ENCODE peak calls at places on chromosome 21, in nine cellular contexts. One of them, this sample, is unnamed.

GRCh38 chr21:46551636-46552241 is 53.1 kb downstream of the S100B start:
- DNase-seq in GM12891: no peak
- DNase-seq in breast epithelium: no peak
- DNase-seq in HCT116: no peak
- DNase-seq in uterus: no peak
- DNase-seq in stomach: peak; percentile 29
- DNase-seq in K562: no peak
- DNase-seq in heart left ventricle: no peak
- DNase-seq in spleen: peak; percentile 90
- DNase-seq in this sample: no peak

GRCh38 chr21:21200939-21201610 is 202.9 kb downstream of the NCAM2 start:
- DNase-seq in GM12891: no peak
- DNase-seq in breast epithelium: no peak
- DNase-seq in HCT116: no peak
- DNase-seq in uterus: no peak
- DNase-seq in stomach: no peak
- DNase-seq in K562: no peak
- DNase-seq in heart left ventricle: no peak
- DNase-seq in spleen: no peak
- DNase-seq in this sample: no peak

GRCh38 chr21:26050857-26051256 is 119.7 kb downstream of the APP start:
- DNase-seq in GM12891: no peak
- DNase-seq in breast epithelium: no peak
- DNase-seq in HCT116: no peak
- DNase-seq in uterus: no peak
- DNase-seq in stomach: no peak
- DNase-seq in K562: no peak
- DNase-seq in heart left ventricle: no peak
- DNase-seq in spleen: no peak
- DNase-seq in this sample: no peak

GRCh38 chr21:17730782-17731181 is 88.4 kb downstream of the C21orf91 start:
- DNase-seq in GM12891: no peak
- DNase-seq in breast epithelium: no peak
- DNase-seq in HCT116: no peak
- DNase-seq in uterus: no peak
- DNase-seq in stomach: no peak
- DNase-seq in K562: no peak
- DNase-seq in heart left ventricle: no peak
- DNase-seq in spleen: no peak
- DNase-seq in this sample: no peak

GRCh38 chr21:37220433-37220980 is 46.6 kb downstream of the VPS26C start:
- DNase-seq in GM12891: no peak
- DNase-seq in breast epithelium: no peak
- DNase-seq in HCT116: no peak
- DNase-seq in uterus: no peak
- DNase-seq in stomach: no peak
- DNase-seq in K562: no peak
- DNase-seq in heart left ventricle: no peak
- DNase-seq in spleen: no peak
- DNase-seq in this sample: peak; percentile 72

GRCh38 chr21:15164678-15165303 is 100.0 kb upstream of the NRIP1 start:
- DNase-seq in GM12891: no peak
- DNase-seq in breast epithelium: no peak
- DNase-seq in HCT116: no peak
- DNase-seq in uterus: no peak
- DNase-seq in stomach: no peak
- DNase-seq in K562: no peak
- DNase-seq in heart left ventricle: no peak
- DNase-seq in spleen: no peak
- DNase-seq in this sample: no peak

GRCh38 chr21:17495680-17496079 is 17.2 kb upstream of the CXADR start:
- DNase-seq in GM12891: no peak
- DNase-seq in breast epithelium: no peak
- DNase-seq in HCT116: no peak
- DNase-seq in uterus: no peak
- DNase-seq in stomach: no peak
- DNase-seq in K562: no peak
- DNase-seq in heart left ventricle: no peak
- DNase-seq in spleen: no peak
- DNase-seq in this sample: no peak

GRCh38 chr21:29145354-29145782 is 14.9 kb downstream of the MAP3K7CL start:
- DNase-seq in GM12891: no peak
- DNase-seq in breast epithelium: no peak
- DNase-seq in HCT116: no peak
- DNase-seq in uterus: no peak
- DNase-seq in stomach: no peak
- DNase-seq in K562: peak; percentile 13
- DNase-seq in heart left ventricle: no peak
- DNase-seq in spleen: no peak
- DNase-seq in this sample: no peak

GRCh38 chr21:33075128-33075527 is 5.2 kb downstream of the OLIG1 start:
- DNase-seq in GM12891: no peak
- DNase-seq in breast epithelium: no peak
- DNase-seq in HCT116: no peak
- DNase-seq in uterus: no peak
- DNase-seq in stomach: no peak
- DNase-seq in K562: no peak
- DNase-seq in heart left ventricle: no peak
- DNase-seq in spleen: no peak
- DNase-seq in this sample: no peak

GRCh38 chr21:43289442-43289841 is 120.6 kb downstream of the CRYAA start:
- DNase-seq in GM12891: no peak
- DNase-seq in breast epithelium: no peak
- DNase-seq in HCT116: no peak
- DNase-seq in uterus: no peak
- DNase-seq in stomach: no peak
- DNase-seq in K562: no peak
- DNase-seq in heart left ventricle: no peak
- DNase-seq in spleen: peak; percentile 29
- DNase-seq in this sample: no peak

GRCh38 chr21:33403128-33403785 is at the start of gene IFNGR2:
- DNase-seq in GM12891: peak; percentile 72
- DNase-seq in breast epithelium: no peak
- DNase-seq in HCT116: no peak
- DNase-seq in uterus: no peak
- DNase-seq in stomach: peak; percentile 43
- DNase-seq in K562: peak; percentile 59
- DNase-seq in heart left ventricle: peak; percentile 59
- DNase-seq in spleen: peak; percentile 93
- DNase-seq in this sample: peak; percentile 70

GRCh38 chr21:37758997-37759396 is 157.3 kb downstream of the KCNJ6 start:
- DNase-seq in GM12891: no peak
- DNase-seq in breast epithelium: no peak
- DNase-seq in HCT116: no peak
- DNase-seq in uterus: no peak
- DNase-seq in stomach: peak; percentile 51
- DNase-seq in K562: peak; percentile 46
- DNase-seq in heart left ventricle: no peak
- DNase-seq in spleen: no peak
- DNase-seq in this sample: peak; percentile 16

GRCh38 chr21:41769521-41769920 is 2.7 kb upstream of the RIPK4 start:
- DNase-seq in GM12891: no peak
- DNase-seq in breast epithelium: peak; percentile 38
- DNase-seq in HCT116: no peak
- DNase-seq in uterus: no peak
- DNase-seq in stomach: no peak
- DNase-seq in K562: no peak
- DNase-seq in heart left ventricle: no peak
- DNase-seq in spleen: no peak
- DNase-seq in this sample: no peak

GRCh38 chr21:41767606-41768370 is 936 bp upstream of the RIPK4 start:
- DNase-seq in GM12891: no peak
- DNase-seq in breast epithelium: no peak
- DNase-seq in HCT116: no peak
- DNase-seq in uterus: no peak
- DNase-seq in stomach: no peak
- DNase-seq in K562: no peak
- DNase-seq in heart left ventricle: no peak
- DNase-seq in spleen: no peak
- DNase-seq in this sample: no peak

GRCh38 chr21:41769933-41770332 is 3.1 kb upstream of the RIPK4 start:
- DNase-seq in GM12891: no peak
- DNase-seq in breast epithelium: peak; percentile 2
- DNase-seq in HCT116: no peak
- DNase-seq in uterus: no peak
- DNase-seq in stomach: no peak
- DNase-seq in K562: no peak
- DNase-seq in heart left ventricle: no peak
- DNase-seq in spleen: no peak
- DNase-seq in this sample: no peak

GRCh38 chr21:41769106-41769505 is 2.3 kb upstream of the RIPK4 start:
- DNase-seq in GM12891: no peak
- DNase-seq in breast epithelium: peak; percentile 48
- DNase-seq in HCT116: no peak
- DNase-seq in uterus: no peak
- DNase-seq in stomach: no peak
- DNase-seq in K562: no peak
- DNase-seq in heart left ventricle: no peak
- DNase-seq in spleen: no peak
- DNase-seq in this sample: no peak

GRCh38 chr21:41768371-41769042 is 1.7 kb upstream of the RIPK4 start:
- DNase-seq in GM12891: no peak
- DNase-seq in breast epithelium: peak; percentile 51
- DNase-seq in HCT116: peak; percentile 32
- DNase-seq in uterus: no peak
- DNase-seq in stomach: peak; percentile 78
- DNase-seq in K562: peak; percentile 14
- DNase-seq in heart left ventricle: no peak
- DNase-seq in spleen: no peak
- DNase-seq in this sample: no peak
- TF ChIP-seq POLR2A in GM12891: no peak
- TF ChIP-seq POLR2A in breast epithelium: no peak
- TF ChIP-seq POLR2A in HCT116: no peak
- TF ChIP-seq POLR2A in uterus: no peak
- TF ChIP-seq POLR2A in stomach: no peak
- TF ChIP-seq POLR2A in K562: no peak
- TF ChIP-seq POLR2A in heart left ventricle: no peak
- TF ChIP-seq POLR2A in spleen: no peak
- TF ChIP-seq POLR2A in this sample: no peak

GRCh38 chr21:35026153-35026499 is 23.0 kb downstream of the RUNX1 start:
- DNase-seq in GM12891: no peak
- DNase-seq in breast epithelium: no peak
- DNase-seq in HCT116: no peak
- DNase-seq in uterus: no peak
- DNase-seq in stomach: no peak
- DNase-seq in K562: no peak
- DNase-seq in heart left ventricle: no peak
- DNase-seq in spleen: no peak
- DNase-seq in this sample: no peak

GRCh38 chr21:35028451-35028757 is 20.7 kb downstream of the RUNX1 start:
- DNase-seq in GM12891: no peak
- DNase-seq in breast epithelium: no peak
- DNase-seq in HCT116: no peak
- DNase-seq in uterus: no peak
- DNase-seq in stomach: no peak
- DNase-seq in K562: no peak
- DNase-seq in heart left ventricle: no peak
- DNase-seq in spleen: no peak
- DNase-seq in this sample: no peak

GRCh38 chr21:35027558-35028450 is 21.3 kb downstream of the RUNX1 start:
- DNase-seq in GM12891: no peak
- DNase-seq in breast epithelium: no peak
- DNase-seq in HCT116: no peak
- DNase-seq in uterus: no peak
- DNase-seq in stomach: no peak
- DNase-seq in K562: peak; percentile 28
- DNase-seq in heart left ventricle: no peak
- DNase-seq in spleen: no peak
- DNase-seq in this sample: peak; percentile 44

GRCh38 chr21:35025206-35026152 is 23.6 kb downstream of the RUNX1 start:
- DNase-seq in GM12891: no peak
- DNase-seq in breast epithelium: no peak
- DNase-seq in HCT116: no peak
- DNase-seq in uterus: no peak
- DNase-seq in stomach: no peak
- DNase-seq in K562: no peak
- DNase-seq in heart left ventricle: no peak
- DNase-seq in spleen: no peak
- DNase-seq in this sample: no peak

GRCh38 chr21:35026617-35027557 is 22.2 kb downstream of the RUNX1 start:
- DNase-seq in GM12891: peak; percentile 48
- DNase-seq in breast epithelium: no peak
- DNase-seq in HCT116: no peak
- DNase-seq in uterus: no peak
- DNase-seq in stomach: peak; percentile 74
- DNase-seq in K562: peak; percentile 99
- DNase-seq in heart left ventricle: peak; percentile 44
- DNase-seq in spleen: peak; percentile 98
- DNase-seq in this sample: peak; percentile 97
- TF ChIP-seq POLR2A in GM12891: no peak
- TF ChIP-seq POLR2A in breast epithelium: no peak
- TF ChIP-seq POLR2A in HCT116: no peak
- TF ChIP-seq POLR2A in uterus: no peak
- TF ChIP-seq POLR2A in stomach: no peak
- TF ChIP-seq POLR2A in K562: peak; percentile 79
- TF ChIP-seq POLR2A in heart left ventricle: no peak
- TF ChIP-seq POLR2A in spleen: no peak
- TF ChIP-seq POLR2A in this sample: peak; percentile 66

GRCh38 chr21:36159356-36159921 is 2.8 kb downstream of the DOP1B start:
- DNase-seq in GM12891: no peak
- DNase-seq in breast epithelium: no peak
- DNase-seq in HCT116: no peak
- DNase-seq in uterus: no peak
- DNase-seq in stomach: peak; percentile 50
- DNase-seq in K562: no peak
- DNase-seq in heart left ventricle: no peak
- DNase-seq in spleen: no peak
- DNase-seq in this sample: no peak
- TF ChIP-seq POLR2A in GM12891: no peak
- TF ChIP-seq POLR2A in breast epithelium: no peak
- TF ChIP-seq POLR2A in HCT116: no peak
- TF ChIP-seq POLR2A in uterus: no peak
- TF ChIP-seq POLR2A in stomach: no peak
- TF ChIP-seq POLR2A in K562: no peak
- TF ChIP-seq POLR2A in heart left ventricle: no peak
- TF ChIP-seq POLR2A in spleen: no peak
- TF ChIP-seq POLR2A in this sample: no peak

DNA sequence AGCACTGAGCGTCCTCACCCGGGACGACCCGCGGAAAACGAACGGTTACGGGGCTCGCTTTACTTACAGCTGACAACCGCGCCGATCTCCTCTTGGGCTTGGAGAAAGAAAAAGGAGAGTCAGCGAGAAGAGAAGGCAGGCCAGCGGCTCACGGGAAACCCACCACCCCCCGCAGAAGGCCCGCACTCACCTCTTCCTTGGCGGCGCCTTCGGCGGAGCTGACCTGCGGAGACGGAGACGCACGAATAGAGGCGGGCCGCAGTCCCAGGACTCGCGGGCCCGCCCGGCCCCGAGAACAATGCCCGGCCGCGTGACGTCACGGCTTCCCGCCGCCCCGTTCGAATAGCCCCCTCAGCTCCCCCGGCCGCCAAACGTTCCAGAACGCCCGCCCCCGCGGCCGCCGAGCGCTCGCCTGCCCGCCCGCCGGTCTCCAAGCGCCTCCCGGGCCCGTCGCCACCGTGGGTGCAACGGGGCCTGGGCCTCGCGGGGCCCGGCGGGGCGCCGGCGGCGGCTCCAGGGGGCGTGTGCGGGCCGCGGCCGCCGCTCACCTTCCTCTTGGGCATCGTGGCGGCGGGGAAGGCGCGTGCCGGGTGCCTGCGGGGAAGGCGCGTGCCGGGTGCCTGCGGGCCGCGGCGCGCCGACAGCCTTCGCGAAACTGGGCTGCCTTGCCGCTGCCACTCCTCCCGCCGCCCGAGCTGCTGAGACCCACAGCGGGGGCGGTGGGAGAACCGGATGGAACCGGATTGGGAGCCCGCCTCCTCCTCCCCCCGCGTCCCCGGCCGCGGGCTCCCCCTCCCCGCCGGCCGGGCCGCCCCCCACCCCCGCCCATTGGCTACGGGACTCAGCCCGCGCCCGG is at the start of gene HMGN1:
- DNase-seq in GM12891: peak; percentile 50
- DNase-seq in breast epithelium: peak; percentile 85
- DNase-seq in HCT116: no peak
- DNase-seq in uterus: peak; percentile 82
- DNase-seq in stomach: peak; percentile 88
- DNase-seq in K562: peak; percentile 97
- DNase-seq in heart left ventricle: peak; percentile 88
- DNase-seq in spleen: peak; percentile 96
- DNase-seq in this sample: peak; percentile 95
- TF ChIP-seq POLR2A in GM12891: no peak
- TF ChIP-seq POLR2A in breast epithelium: no peak
- TF ChIP-seq POLR2A in HCT116: no peak
- TF ChIP-seq POLR2A in uterus: peak; percentile 64
- TF ChIP-seq POLR2A in stomach: no peak
- TF ChIP-seq POLR2A in K562: peak; percentile 60
- TF ChIP-seq POLR2A in heart left ventricle: no peak
- TF ChIP-seq POLR2A in spleen: no peak
- TF ChIP-seq POLR2A in this sample: no peak

This sample was measured in erythroblast.